ENCODE peak calls at places on chromosomes 2 and 18, in six cellular contexts. L, G, A, C, K and W are unnamed samples.

GRCh38 chr18:2538844-2539243 is 32.5 kb downstream of the METTL4 start:
- DNase-seq in A (no peak), K (no peak), G (no peak), C (no peak), L (no peak), W (no peak)

GRCh38 chr2:39386064-39386463 is 51.0 kb downstream of the MAP4K3 start:
- DNase-seq in G (no peak), A (no peak), L (no peak), K (no peak), C (no peak), W (no peak)

GRCh38 chr2:101679037-101679726 is 18.3 kb upstream of the MAP4K4 start:
- DNase-seq in G (peak), C (peak), A (no peak), K (no peak), L (no peak), W (peak)

GRCh38 chr2:43818761-43819160 is 19.9 kb downstream of the ABCG5 start:
- DNase-seq in G (no peak), A (peak), K (no peak), C (peak), L (no peak), W (peak)

GRCh38 chr2:11807156-11808015 is 61.0 kb downstream of the LPIN1 start:
- DNase-seq in L (no peak), K (no peak), C (peak), G (no peak), A (no peak), W (no peak)

GRCh38 chr2:1823187-1824169 is 79.2 kb upstream of the PXDN start:
- DNase-seq in C (no peak), A (no peak), K (peak), L (no peak), G (no peak), W (no peak)

GRCh38 chr2:5528741-5529140 is 163.4 kb upstream of the SOX11 start:
- DNase-seq in G (no peak), L (no peak), K (no peak), A (no peak), C (no peak), W (no peak)

GRCh38 chr18:58175122-58175687 is 131.2 kb downstream of the NEDD4L start:
- DNase-seq in A (no peak), K (no peak), C (no peak), L (no peak), G (no peak), W (no peak)

GRCh38 chr2:134436706-134437105 is 182.8 kb downstream of the MGAT5 start:
- DNase-seq in G (no peak), K (no peak), C (no peak), L (no peak), A (no peak), W (no peak)

GRCh38 chr2:118860506-118860905 is 13.1 kb upstream of the EN1 start:
- DNase-seq in L (no peak), K (no peak), A (no peak), C (no peak), G (no peak), W (no peak)

GRCh38 chr2:15181092-15181745 is 379.9 kb downstream of the NBAS start:
- DNase-seq in G (no peak), C (no peak), L (no peak), A (no peak), K (no peak), W (no peak)

GRCh38 chr2:200309296-200309846 is 2.9 kb downstream of the SPATS2L start:
- DNase-seq in L (no peak), A (no peak), C (no peak), K (no peak), G (no peak), W (no peak)

GRCh38 chr2:227325824-227326195 is 759 bp downstream of the MFF start:
- DNase-seq in A (peak), L (peak), G (no peak), K (peak), C (peak), W (peak)

GRCh38 chr2:121545257-121545656 is 14.6 kb downstream of the RNU4ATAC start:
- DNase-seq in G (no peak), K (no peak), C (no peak), A (no peak), L (no peak), W (no peak)

GRCh38 chr2:120920438-120920814 is 184.8 kb downstream of the GLI2 start:
- DNase-seq in L (no peak), C (no peak), G (no peak), A (peak), K (no peak), W (no peak)

GRCh38 chr18:12460874-12461273 is 53.1 kb downstream of the PRELID3A start:
- DNase-seq in A (peak), L (no peak), K (no peak), G (no peak), C (no peak), W (no peak)

GRCh38 chr2:190283783-190284182 is 35.8 kb downstream of the HIBCH start:
- DNase-seq in L (no peak), A (no peak), C (peak), G (no peak), K (no peak), W (peak)

GRCh38 chr18:8224576-8224975 is 384.7 kb upstream of the RAB12 start:
- DNase-seq in C (no peak), K (no peak), G (no peak), A (no peak), L (no peak), W (no peak)

GRCh38 chr18:13564579-13564978 is 161.8 kb downstream of the FAM210A start:
- DNase-seq in G (no peak), C (no peak), K (no peak), A (peak), L (no peak), W (no peak)

GRCh38 chr2:19955544-19956422 is 34.1 kb downstream of the WDR35 start:
- DNase-seq in A (peak), G (peak), K (peak), C (peak), L (no peak), W (peak)

GRCh38 chr18:80204142-80204541 is 43.2 kb downstream of the PARD6G start:
- DNase-seq in L (no peak), C (no peak), G (no peak), A (no peak), K (no peak), W (no peak)

GRCh38 chr2:217520361-217521010 is 482.3 kb downstream of the TNS1 start:
- DNase-seq in G (no peak), K (no peak), L (no peak), C (no peak), A (no peak), W (peak)

GRCh38 chr2:71121479-71121878 is 8.6 kb downstream of the MCEE start:
- DNase-seq in G (no peak), K (no peak), L (no peak), C (no peak), A (no peak), W (no peak)

GRCh38 chr2:221097568-221097915 is 474.6 kb downstream of the EPHA4 start:
- DNase-seq in L (no peak), G (no peak), C (peak), A (no peak), K (no peak), W (peak)

GRCh38 chr2:224309216-224309615 is 92.7 kb downstream of the FAM124B start:
- DNase-seq in G (no peak), K (no peak), A (no peak), L (no peak), C (peak), W (no peak)

GRCh38 chr2:54411801-54412354 is 44.2 kb upstream of the SPTBN1 start:
- DNase-seq in K (no peak), A (no peak), G (no peak), C (no peak), L (no peak), W (no peak)

GRCh38 chr2:73852020-73852419 is 23.3 kb downstream of the STAMBP start:
- DNase-seq in L (no peak), C (peak), G (no peak), K (no peak), A (no peak), W (peak)

GRCh38 chr2:172743143-172743542 is 7.5 kb downstream of the RAPGEF4 start:
- DNase-seq in K (no peak), G (peak), C (no peak), L (no peak), A (no peak), W (no peak)

GRCh38 chr18:1648715-1649114 is 744.0 kb downstream of the ADCYAP1 start:
- DNase-seq in L (no peak), A (no peak), K (no peak), C (no peak), G (no peak), W (no peak)